ENCODE peak calls at places on chromosomes 4 and X, in five cellular contexts. A is PC-9, X is heart left ventricle, F is pancreas, H is heart right ventricle. Z is an unnamed sample.

GRCh38 chr4:165294907-165295306 is 32.6 kb upstream of the MSMO1 start:
- DNase-seq in H (no peak), F (no peak), A (no peak), X (no peak), Z (no peak)

GRCh38 chrX:110173192-110174175 is 144.4 kb downstream of the AMMECR1 start:
- DNase-seq in A (peak; percentile 77), X (no peak), F (no peak), H (no peak), Z (no peak)

GRCh38 chr4:128451270-128451905 is 163.8 kb upstream of the PGRMC2 start:
- DNase-seq in H (no peak), A (no peak), X (no peak), F (no peak), Z (no peak)

GRCh38 chrX:129323115-129323514 is 200.2 kb downstream of the SMARCA1 start:
- DNase-seq in A (no peak), F (no peak), X (no peak), H (no peak), Z (no peak)

GRCh38 chrX:112867570-112867969 is 26.9 kb upstream of the AMOT start:
- DNase-seq in X (no peak), F (no peak), A (no peak), H (no peak), Z (peak; percentile 0)

GRCh38 chrX:102129473-102129872 is 4.0 kb downstream of the TCEAL2 start:
- DNase-seq in H (no peak), F (no peak), X (no peak), A (no peak), Z (peak; percentile 2)

GRCh38 chrX:153944140-153944799 is at the start of gene RENBP:
- DNase-seq in A (no peak), H (peak; percentile 39), X (peak; percentile 83), F (no peak), Z (no peak)

GRCh38 chrX:10230222-10230621 is 73.4 kb downstream of the CLCN4 start:
- DNase-seq in A (no peak), X (no peak), H (no peak), F (no peak), Z (no peak)

GRCh38 chr4:183658362-183659028 is 490 bp downstream of the RWDD4 start:
- DNase-seq in H (no peak), A (peak; percentile 15), F (no peak), X (peak; percentile 63), Z (peak; percentile 45)

GRCh38 chr4:148239406-148239805 is 202.8 kb downstream of the NR3C2 start:
- DNase-seq in X (no peak), H (no peak), F (no peak), A (no peak), Z (no peak)

GRCh38 chr4:76579596-76580375 is 144.8 kb downstream of the SHROOM3 start:
- DNase-seq in A (no peak), H (no peak), X (no peak), F (no peak), Z (no peak)

GRCh38 chr4:65310586-65310985 is 359.7 kb downstream of the EPHA5 start:
- DNase-seq in F (no peak), X (no peak), A (no peak), H (no peak), Z (no peak)

GRCh38 chr4:107034982-107035710 is 967 bp downstream of the DKK2 start:
- DNase-seq in A (no peak), H (no peak), X (peak; percentile 47), F (peak; percentile 70), Z (peak; percentile 1)

GRCh38 chr4:76651616-76652015 is 216.6 kb downstream of the SHROOM3 start:
- DNase-seq in A (no peak), H (no peak), F (no peak), X (no peak), Z (no peak)

GRCh38 chr4:8238515-8239053 is 31.0 kb upstream of the HTRA3 start:
- DNase-seq in F (peak; percentile 67), H (no peak), X (no peak), A (no peak), Z (no peak)

GRCh38 chrX:124275167-124275894 is 57.1 kb upstream of the TEX13D start:
- DNase-seq in F (no peak), H (peak; percentile 2), A (no peak), X (no peak), Z (no peak)

DNA sequence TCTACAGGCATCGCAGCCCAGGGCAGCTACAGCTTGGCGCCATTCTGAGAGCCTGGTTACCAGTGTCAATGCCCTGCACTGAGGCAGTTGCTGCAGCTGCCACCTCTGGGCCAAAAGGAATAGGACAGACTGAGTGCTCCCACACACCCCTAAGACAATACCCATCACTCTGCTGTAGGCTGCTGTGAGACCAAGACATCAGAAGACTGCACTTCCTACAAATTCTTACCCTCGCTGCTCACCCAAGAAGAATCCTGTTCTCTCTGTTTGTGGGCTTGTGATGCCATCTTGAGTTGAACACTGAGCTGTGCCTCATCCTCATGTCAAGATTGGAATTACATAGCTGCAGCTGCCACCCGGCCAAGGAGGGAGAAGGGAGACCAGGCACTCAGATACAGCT is 1847.0 kb upstream of the PCDH10 start:
- DNase-seq in H (no peak), F (peak; percentile 9), X (no peak), A (no peak), Z (no peak)
- TF ChIP-seq CTCF in H (no peak), F (no peak), X (no peak), A (no peak), Z (no peak)

GRCh38 chr4:143338313-143338712 is 1.6 kb downstream of the GAB1 start:
- DNase-seq in F (no peak), A (no peak), X (no peak), H (no peak), Z (no peak)

GRCh38 chr4:143339497-143339896 is 2.8 kb downstream of the GAB1 start:
- DNase-seq in H (no peak), A (no peak), F (no peak), X (no peak), Z (no peak)

GRCh38 chr4:143336828-143337599 is at the start of gene GAB1:
- DNase-seq in F (peak; percentile 88), X (peak; percentile 87), H (peak; percentile 82), A (peak; percentile 67), Z (peak; percentile 44)

GRCh38 chr4:143335979-143336827 is 473 bp upstream of the GAB1 start:
- DNase-seq in X (peak; percentile 94), H (peak; percentile 91), F (peak; percentile 92), A (peak; percentile 90), Z (peak; percentile 72)

GRCh38 chr4:143337600-143338287 is 1.1 kb downstream of the GAB1 start:
- DNase-seq in X (peak; percentile 75), A (peak; percentile 17), H (peak; percentile 65), F (no peak), Z (no peak)
- TF ChIP-seq CTCF in X (no peak), A (no peak), H (no peak), F (no peak), Z (no peak)

GRCh38 chrX:29659911-29660310 is 555.5 kb upstream of the MAGEB2 start:
- DNase-seq in F (no peak), H (no peak), A (no peak), X (no peak), Z (no peak)
- TF ChIP-seq CTCF in F (no peak), H (no peak), A (no peak), X (no peak), Z (no peak)

DNA sequence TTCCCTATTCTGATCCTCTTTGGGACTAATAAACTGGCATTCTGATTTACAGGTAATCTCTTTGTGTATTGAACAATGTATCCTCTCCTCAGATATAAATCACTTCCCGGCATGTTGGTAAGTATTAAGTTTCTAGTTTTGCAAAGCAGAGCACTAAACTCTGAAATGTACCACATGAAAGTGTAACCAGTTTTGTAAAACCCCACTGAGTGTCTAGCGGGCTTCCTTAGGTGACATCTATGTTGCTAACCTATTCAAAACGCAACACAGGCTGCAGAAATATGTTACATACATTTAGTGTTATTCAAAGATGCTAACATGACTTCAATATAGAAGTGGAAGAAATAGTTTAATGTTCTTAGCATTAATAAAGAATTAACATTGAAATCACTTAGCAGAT is 25.2 kb downstream of the DNAJB14 start:
- DNase-seq in F (no peak), X (no peak), A (no peak), H (no peak), Z (no peak)
- TF ChIP-seq CTCF in F (no peak), X (no peak), A (no peak), H (no peak), Z (no peak)

GRCh38 chrX:48574270-48575266 is at the start of gene RBM3:
- DNase-seq in X (peak; percentile 95), H (peak; percentile 94), F (peak; percentile 96), A (peak; percentile 77), Z (peak; percentile 89)
- TF ChIP-seq CTCF in X (peak; percentile 54), H (peak; percentile 45), F (peak; percentile 13), A (no peak), Z (peak; percentile 33)

GRCh38 chr4:57193996-57194675 is 84.0 kb upstream of the IGFBP7 start:
- DNase-seq in F (no peak), H (no peak), X (no peak), A (no peak), Z (no peak)
- TF ChIP-seq CTCF in F (no peak), H (no peak), X (no peak), A (no peak), Z (no peak)

DNA sequence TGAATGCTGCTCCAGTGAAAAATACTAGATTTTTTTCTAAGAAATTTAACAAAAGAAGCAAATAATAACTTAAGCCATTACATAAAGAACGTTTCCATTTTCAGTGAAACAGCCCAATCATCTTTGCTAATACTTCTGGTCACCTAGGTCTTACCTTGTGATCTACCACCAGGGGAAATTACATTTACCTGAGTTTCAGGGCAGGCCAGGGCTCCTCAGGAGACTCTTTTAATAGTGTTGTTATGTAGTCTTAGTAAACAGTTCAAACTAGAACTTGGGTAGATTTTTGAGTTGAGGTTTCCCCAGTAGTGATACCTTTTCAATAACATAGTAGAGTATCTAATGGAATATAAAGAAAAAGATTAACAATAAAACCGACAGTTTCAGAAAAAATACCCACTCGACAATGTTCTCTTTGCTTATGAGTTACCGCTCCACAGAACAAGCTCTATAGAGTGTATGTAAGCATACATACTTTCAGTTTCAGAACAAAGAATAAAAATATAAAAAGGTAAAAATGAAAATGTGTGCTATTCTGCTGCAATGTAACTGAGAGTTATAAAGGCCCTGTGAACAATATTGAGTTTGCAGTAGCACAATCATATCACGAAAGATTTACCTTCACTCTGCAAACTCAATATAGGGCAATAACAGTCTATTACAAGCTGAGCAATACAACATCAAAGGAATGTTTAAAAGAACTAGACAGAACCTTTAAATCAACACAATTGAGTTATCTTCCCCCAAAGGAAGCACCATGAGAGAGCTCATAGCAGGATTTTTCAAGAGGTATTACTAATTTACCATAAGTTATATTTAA is 165.8 kb downstream of the ATOH1 start:
- DNase-seq in X (no peak), A (no peak), F (no peak), H (no peak), Z (no peak)
- TF ChIP-seq CTCF in X (no peak), A (no peak), F (no peak), H (no peak), Z (no peak)

GRCh38 chrX:119790977-119791436 is 423 bp downstream of the RPL39 start:
- DNase-seq in X (no peak), H (peak; percentile 5), A (no peak), F (peak; percentile 59), Z (peak; percentile 2)
- TF ChIP-seq CTCF in X (no peak), H (no peak), A (no peak), F (no peak), Z (no peak)

GRCh38 chrX:133215747-133216146 is 2.4 kb downstream of the TFDP3 start:
- DNase-seq in X (no peak), A (peak; percentile 27), H (no peak), F (no peak), Z (peak; percentile 3)
- TF ChIP-seq CTCF in X (no peak), A (peak; percentile 64), H (no peak), F (peak; percentile 8), Z (no peak)

Z was measured in RWPE1.